ENCODE peak calls at places on chromosomes 5 and 9, in five cellular contexts. One of them, this sample, is unnamed.

GRCh38 chr9:35909687-35910612 is 660 bp downstream of the SPAAR start:
- DNase-seq in effector memory CD4-positive, alpha-beta T cell: no peak
- DNase-seq in occipital lobe: no peak
- DNase-seq in stimulated activated CD4-positive, alpha-beta T cell treated with anti-CD3 and anti-CD28 coated beads, Interleukin-12 subunit alpha, Interleukin-12 subunit beta, amount 100 ng/mL, for 4 hours: no peak
- DNase-seq in SHP77: no peak
- DNase-seq in this sample: no peak

GRCh38 chr5:164306662-164307061 is 801.2 kb downstream of the MAT2B start:
- DNase-seq in SHP77: no peak
- DNase-seq in stimulated activated CD4-positive, alpha-beta T cell treated with anti-CD3 and anti-CD28 coated beads, Interleukin-12 subunit alpha, Interleukin-12 subunit beta, amount 100 ng/mL, for 4 hours: no peak
- DNase-seq in occipital lobe: no peak
- DNase-seq in effector memory CD4-positive, alpha-beta T cell: no peak
- DNase-seq in this sample: no peak

GRCh38 chr9:113955076-113955752 is 79.1 kb downstream of the ZNF618 start:
- DNase-seq in occipital lobe: no peak
- DNase-seq in effector memory CD4-positive, alpha-beta T cell: no peak
- DNase-seq in SHP77: no peak
- DNase-seq in stimulated activated CD4-positive, alpha-beta T cell treated with anti-CD3 and anti-CD28 coated beads, Interleukin-12 subunit alpha, Interleukin-12 subunit beta, amount 100 ng/mL, for 4 hours: no peak
- DNase-seq in this sample: no peak

GRCh38 chr9:76526026-76526425 is 67.0 kb downstream of the GCNT1 start:
- DNase-seq in SHP77: no peak
- DNase-seq in stimulated activated CD4-positive, alpha-beta T cell treated with anti-CD3 and anti-CD28 coated beads, Interleukin-12 subunit alpha, Interleukin-12 subunit beta, amount 100 ng/mL, for 4 hours: no peak
- DNase-seq in occipital lobe: no peak
- DNase-seq in effector memory CD4-positive, alpha-beta T cell: no peak
- DNase-seq in this sample: no peak

GRCh38 chr9:76688471-76689238 is 75.6 kb upstream of the PCA3 start:
- DNase-seq in occipital lobe: no peak
- DNase-seq in effector memory CD4-positive, alpha-beta T cell: no peak
- DNase-seq in SHP77: peak
- DNase-seq in stimulated activated CD4-positive, alpha-beta T cell treated with anti-CD3 and anti-CD28 coated beads, Interleukin-12 subunit alpha, Interleukin-12 subunit beta, amount 100 ng/mL, for 4 hours: no peak
- DNase-seq in this sample: no peak

GRCh38 chr9:34710023-34710422 is at the start of gene CCL21:
- DNase-seq in stimulated activated CD4-positive, alpha-beta T cell treated with anti-CD3 and anti-CD28 coated beads, Interleukin-12 subunit alpha, Interleukin-12 subunit beta, amount 100 ng/mL, for 4 hours: no peak
- DNase-seq in SHP77: no peak
- DNase-seq in occipital lobe: no peak
- DNase-seq in effector memory CD4-positive, alpha-beta T cell: no peak
- DNase-seq in this sample: no peak

GRCh38 chr5:108858959-108859358 is 111.3 kb downstream of the FER start:
- DNase-seq in stimulated activated CD4-positive, alpha-beta T cell treated with anti-CD3 and anti-CD28 coated beads, Interleukin-12 subunit alpha, Interleukin-12 subunit beta, amount 100 ng/mL, for 4 hours: no peak
- DNase-seq in effector memory CD4-positive, alpha-beta T cell: no peak
- DNase-seq in occipital lobe: no peak
- DNase-seq in SHP77: no peak
- DNase-seq in this sample: no peak

GRCh38 chr5:124289641-124290201 is 456.7 kb downstream of the ZNF608 start:
- DNase-seq in effector memory CD4-positive, alpha-beta T cell: no peak
- DNase-seq in occipital lobe: peak
- DNase-seq in SHP77: peak
- DNase-seq in stimulated activated CD4-positive, alpha-beta T cell treated with anti-CD3 and anti-CD28 coated beads, Interleukin-12 subunit alpha, Interleukin-12 subunit beta, amount 100 ng/mL, for 4 hours: no peak
- DNase-seq in this sample: peak

GRCh38 chr9:81145331-81145963 is 543.9 kb downstream of the TLE1 start:
- DNase-seq in SHP77: no peak
- DNase-seq in stimulated activated CD4-positive, alpha-beta T cell treated with anti-CD3 and anti-CD28 coated beads, Interleukin-12 subunit alpha, Interleukin-12 subunit beta, amount 100 ng/mL, for 4 hours: no peak
- DNase-seq in occipital lobe: no peak
- DNase-seq in effector memory CD4-positive, alpha-beta T cell: no peak
- DNase-seq in this sample: no peak

GRCh38 chr9:124110307-124110915 is 98.8 kb downstream of the LHX2 start:
- DNase-seq in SHP77: no peak
- DNase-seq in occipital lobe: no peak
- DNase-seq in effector memory CD4-positive, alpha-beta T cell: peak
- DNase-seq in stimulated activated CD4-positive, alpha-beta T cell treated with anti-CD3 and anti-CD28 coated beads, Interleukin-12 subunit alpha, Interleukin-12 subunit beta, amount 100 ng/mL, for 4 hours: peak
- DNase-seq in this sample: peak

GRCh38 chr5:96335873-96336272 is 97.2 kb downstream of the PCSK1 start:
- DNase-seq in effector memory CD4-positive, alpha-beta T cell: no peak
- DNase-seq in SHP77: no peak
- DNase-seq in stimulated activated CD4-positive, alpha-beta T cell treated with anti-CD3 and anti-CD28 coated beads, Interleukin-12 subunit alpha, Interleukin-12 subunit beta, amount 100 ng/mL, for 4 hours: no peak
- DNase-seq in occipital lobe: no peak
- DNase-seq in this sample: no peak

GRCh38 chr9:106718996-106719395 is 144.0 kb upstream of the ZNF462 start:
- DNase-seq in SHP77: no peak
- DNase-seq in effector memory CD4-positive, alpha-beta T cell: no peak
- DNase-seq in occipital lobe: no peak
- DNase-seq in stimulated activated CD4-positive, alpha-beta T cell treated with anti-CD3 and anti-CD28 coated beads, Interleukin-12 subunit alpha, Interleukin-12 subunit beta, amount 100 ng/mL, for 4 hours: no peak
- DNase-seq in this sample: no peak

GRCh38 chr5:156522651-156523529 is 195.9 kb downstream of the SGCD start:
- DNase-seq in SHP77: no peak
- DNase-seq in occipital lobe: no peak
- DNase-seq in stimulated activated CD4-positive, alpha-beta T cell treated with anti-CD3 and anti-CD28 coated beads, Interleukin-12 subunit alpha, Interleukin-12 subunit beta, amount 100 ng/mL, for 4 hours: no peak
- DNase-seq in effector memory CD4-positive, alpha-beta T cell: no peak
- DNase-seq in this sample: no peak

GRCh38 chr9:131951905-131952304 is 127.8 kb downstream of the MED27 start:
- DNase-seq in stimulated activated CD4-positive, alpha-beta T cell treated with anti-CD3 and anti-CD28 coated beads, Interleukin-12 subunit alpha, Interleukin-12 subunit beta, amount 100 ng/mL, for 4 hours: no peak
- DNase-seq in effector memory CD4-positive, alpha-beta T cell: no peak
- DNase-seq in SHP77: no peak
- DNase-seq in occipital lobe: no peak
- DNase-seq in this sample: peak

GRCh38 chr5:128674837-128675446 is 136.9 kb upstream of the FBN2 start:
- DNase-seq in effector memory CD4-positive, alpha-beta T cell: no peak
- DNase-seq in SHP77: peak
- DNase-seq in occipital lobe: no peak
- DNase-seq in stimulated activated CD4-positive, alpha-beta T cell treated with anti-CD3 and anti-CD28 coated beads, Interleukin-12 subunit alpha, Interleukin-12 subunit beta, amount 100 ng/mL, for 4 hours: peak
- DNase-seq in this sample: no peak

GRCh38 chr5:2909035-2909434 is 157.6 kb upstream of the IRX2 start:
- DNase-seq in SHP77: no peak
- DNase-seq in stimulated activated CD4-positive, alpha-beta T cell treated with anti-CD3 and anti-CD28 coated beads, Interleukin-12 subunit alpha, Interleukin-12 subunit beta, amount 100 ng/mL, for 4 hours: no peak
- DNase-seq in effector memory CD4-positive, alpha-beta T cell: no peak
- DNase-seq in occipital lobe: no peak
- DNase-seq in this sample: no peak